ENCODE peak calls at places on chromosome 15, in eight cellular contexts. R is left kidney, Q is left cardiac atrium, C is kidney glomerular epithelial cell, W is iris pigment epithelial cell, S is T-helper 17 cell, G is stromal cell of bone marrow, P is mucosa of descending colon. K is an unnamed sample.
A peak's percentile ranks its signal among the peaks of the same experiment; 100 is the strongest.

GRCh38 chr15:79675982-79676381 is 220.8 kb downstream of the MTHFS start:
- DNase-seq in Q (no peak), G (no peak), P (no peak), C (no peak), S (no peak), R (no peak), W (no peak), K (no peak)

GRCh38 chr15:66253643-66254363 is at the start of gene MEGF11:
- DNase-seq in S (no peak), P (no peak), R (peak; percentile 63), Q (peak; percentile 40), W (peak; percentile 45), G (no peak), C (no peak), K (peak; percentile 36)

GRCh38 chr15:73930371-73930770 is 4.1 kb downstream of the LOXL1 start:
- DNase-seq in R (no peak), Q (peak; percentile 81), S (no peak), C (peak; percentile 88), G (peak; percentile 61), P (no peak), W (peak; percentile 95), K (no peak)

GRCh38 chr15:90557651-90558084 is 27.9 kb downstream of the CRTC3 start:
- DNase-seq in Q (peak; percentile 93), W (peak; percentile 45), G (peak; percentile 44), R (peak; percentile 39), S (no peak), P (peak; percentile 47), C (no peak), K (no peak)

GRCh38 chr15:100189849-100190248 is 151.9 kb downstream of the ADAMTS17 start:
- DNase-seq in G (no peak), R (no peak), C (no peak), Q (no peak), S (no peak), P (no peak), W (no peak), K (no peak)

GRCh38 chr15:90677807-90678790 is 39.0 kb upstream of the BLM start:
- DNase-seq in S (no peak), P (no peak), R (no peak), W (no peak), Q (no peak), G (no peak), C (no peak), K (no peak)

GRCh38 chr15:47742334-47742733 is 25.0 kb downstream of the SEMA6D start:
- DNase-seq in R (no peak), W (no peak), S (no peak), C (no peak), G (no peak), Q (no peak), P (no peak), K (no peak)

GRCh38 chr15:63371297-63371918 is 10.2 kb downstream of the CA12 start:
- DNase-seq in G (peak; percentile 90), S (no peak), P (no peak), Q (no peak), C (no peak), R (no peak), W (peak; percentile 91), K (no peak)

GRCh38 chr15:62624541-62625399 is 417.8 kb upstream of the TPM1 start:
- DNase-seq in W (peak; percentile 83), S (no peak), P (no peak), G (peak; percentile 78), Q (no peak), C (peak; percentile 87), R (peak; percentile 23), K (peak; percentile 54)

GRCh38 chr15:80568298-80568697 is 126.8 kb upstream of the ABHD17C start:
- DNase-seq in R (no peak), Q (no peak), W (peak; percentile 54), S (no peak), P (no peak), C (no peak), G (no peak), K (no peak)

GRCh38 chr15:75065851-75066509 is 42.6 kb downstream of the PPCDC start:
- DNase-seq in G (no peak), R (no peak), S (no peak), C (no peak), Q (no peak), W (no peak), P (no peak), K (no peak)

GRCh38 chr15:100250166-100250800 is 91.5 kb downstream of the ADAMTS17 start:
- DNase-seq in R (no peak), S (no peak), G (no peak), Q (no peak), C (no peak), W (no peak), P (no peak), K (no peak)

GRCh38 chr15:77907824-77908751 is 169.4 kb downstream of the TBC1D2B start:
- DNase-seq in S (peak; percentile 25), C (peak; percentile 34), Q (no peak), P (peak; percentile 78), W (peak; percentile 68), R (peak; percentile 88), G (no peak), K (peak; percentile 40)

GRCh38 chr15:86087808-86088207 is 8.1 kb downstream of the AGBL1 start:
- DNase-seq in G (no peak), C (no peak), S (no peak), P (no peak), R (no peak), W (no peak), Q (no peak), K (no peak)

GRCh38 chr15:87045741-87046140 is 966.1 kb downstream of the AGBL1 start:
- DNase-seq in R (no peak), S (no peak), P (no peak), Q (no peak), C (no peak), G (no peak), W (no peak), K (no peak)

GRCh38 chr15:41585140-41586047 is 26.4 kb downstream of the TYRO3 start:
- DNase-seq in S (no peak), C (peak; percentile 65), G (peak; percentile 25), R (peak; percentile 86), W (peak; percentile 51), Q (peak; percentile 71), P (peak; percentile 55), K (peak; percentile 61)

GRCh38 chr15:84598993-84599392 is 1.8 kb upstream of the ZSCAN2 start:
- DNase-seq in Q (no peak), P (peak; percentile 42), W (peak; percentile 72), R (peak; percentile 73), C (peak; percentile 25), G (peak; percentile 43), S (no peak), K (peak; percentile 54)

GRCh38 chr15:90957105-90957790 is 2.6 kb downstream of the RCCD1 start:
- DNase-seq in G (no peak), Q (no peak), P (no peak), W (peak; percentile 31), R (peak; percentile 72), S (no peak), C (peak; percentile 21), K (no peak)

GRCh38 chr15:93047621-93048425 is 41.2 kb downstream of the RGMA start:
- DNase-seq in W (no peak), P (no peak), C (no peak), Q (no peak), G (no peak), S (no peak), R (no peak), K (no peak)

GRCh38 chr15:62412634-62413033 is 247.5 kb upstream of the C2CD4B start:
- DNase-seq in Q (no peak), R (no peak), P (no peak), G (no peak), C (no peak), S (no peak), W (no peak), K (no peak)